ENCODE peak calls at places on chromosomes 3 and 15, in six cellular contexts. Q is IMR-90, Y is breast epithelium, I is right lobe of liver, M is testis, G is heart left ventricle. B is an unnamed sample.

GRCh38 chr3:77014236-77014635 is 25.7 kb upstream of the ROBO2 start:
- DNase-seq in I (no peak), Y (no peak), M (no peak), Q (no peak), G (no peak), B (no peak)

GRCh38 chr15:31517711-31518110 is 191.1 kb downstream of the KLF13 start:
- DNase-seq in Y (no peak), Q (no peak), I (no peak), G (no peak), M (no peak), B (no peak)

GRCh38 chr15:62109457-62109856 is 42.7 kb downstream of the C2CD4A start:
- DNase-seq in Q (no peak), G (no peak), Y (no peak), I (peak), M (no peak), B (no peak)

GRCh38 chr3:5016218-5017161 is 37.3 kb downstream of the BHLHE40 start:
- DNase-seq in I (no peak), Q (peak), M (no peak), G (peak), Y (no peak), B (peak)

GRCh38 chr3:80734483-80734882 is 966.7 kb upstream of the ROBO1 start:
- DNase-seq in Y (no peak), G (no peak), Q (no peak), M (no peak), I (no peak), B (no peak)

GRCh38 chr3:110608566-110608965 is 463.1 kb upstream of the NECTIN3 start:
- DNase-seq in Q (peak), G (no peak), M (no peak), I (no peak), Y (no peak), B (no peak)

GRCh38 chr15:60656041-60656440 is 177.1 kb upstream of the ICE2 start:
- DNase-seq in I (no peak), Y (no peak), G (no peak), M (no peak), Q (no peak), B (no peak)

GRCh38 chr15:60392601-60392985 is 5.2 kb downstream of the ANXA2 start:
- DNase-seq in M (no peak), Q (peak), I (no peak), G (no peak), Y (peak), B (no peak)

GRCh38 chr15:42286445-42287029 is 13.3 kb upstream of the TMEM87A start:
- DNase-seq in G (no peak), M (no peak), Q (peak), Y (no peak), I (no peak), B (no peak)

GRCh38 chr3:46129588-46130272 is 78.4 kb downstream of the CCR1 start:
- DNase-seq in M (no peak), G (no peak), Y (no peak), Q (no peak), I (no peak), B (no peak)

GRCh38 chr15:90883971-90884718 is at the start of gene FES:
- DNase-seq in Y (no peak), G (peak), M (no peak), Q (peak), I (peak), B (no peak)

GRCh38 chr15:33729648-33730047 is 238.6 kb upstream of the CHRM5 start:
- DNase-seq in M (no peak), Y (no peak), Q (peak), G (no peak), I (no peak), B (no peak)

GRCh38 chr3:38548154-38548931 is 52.2 kb downstream of the EXOG start:
- DNase-seq in G (peak), Y (no peak), I (no peak), M (peak), Q (no peak), B (peak)

GRCh38 chr3:181176610-181177009 is 187.1 kb upstream of the DNAJC19 start:
- DNase-seq in Y (peak), Q (peak), I (peak), M (peak), G (peak), B (no peak)

GRCh38 chr15:57335326-57336118 is 40.8 kb upstream of the CGNL1 start:
- DNase-seq in G (no peak), M (no peak), Q (no peak), I (no peak), Y (no peak), B (no peak)

GRCh38 chr3:18946524-18946923 is 201.8 kb upstream of the KCNH8 start:
- DNase-seq in Y (no peak), Q (no peak), G (no peak), M (no peak), I (no peak), B (no peak)

GRCh38 chr15:56763082-56763481 is 29.8 kb upstream of the ZNF280D start:
- DNase-seq in Q (no peak), I (no peak), M (no peak), Y (no peak), G (no peak), B (no peak)

GRCh38 chr3:56131976-56132590 is 336.2 kb downstream of the ERC2 start:
- DNase-seq in G (peak), M (no peak), I (no peak), Q (peak), Y (no peak), B (peak)

GRCh38 chr15:89122532-89123525 is 34.6 kb downstream of the ABHD2 start:
- DNase-seq in I (no peak), Q (peak), G (no peak), Y (no peak), M (no peak), B (no peak)

GRCh38 chr15:90638963-90639362 is 78.2 kb upstream of the BLM start:
- DNase-seq in M (no peak), I (no peak), Q (no peak), G (no peak), Y (no peak), B (no peak)

GRCh38 chr3:69305011-69305410 is 80.9 kb downstream of the FRMD4B start:
- DNase-seq in Q (no peak), M (no peak), G (no peak), I (no peak), Y (no peak), B (no peak)

GRCh38 chr15:63752075-63752684 is 81.6 kb downstream of the HERC1 start:
- DNase-seq in M (peak), Y (no peak), Q (peak), I (no peak), G (no peak), B (peak)

GRCh38 chr3:66572938-66573710 is 72.3 kb upstream of the LRIG1 start:
- DNase-seq in G (no peak), I (no peak), Y (no peak), Q (no peak), M (peak), B (no peak)

GRCh38 chr3:64358853-64359252 is 133.6 kb upstream of the PRICKLE2 start:
- DNase-seq in I (no peak), Y (no peak), G (no peak), Q (no peak), M (no peak), B (no peak)

GRCh38 chr15:39873978-39874377 is 46.1 kb downstream of the GPR176 start:
- DNase-seq in Q (no peak), G (no peak), I (no peak), M (no peak), Y (no peak), B (no peak)

GRCh38 chr15:39878401-39878775 is 41.7 kb downstream of the GPR176 start:
- DNase-seq in Y (no peak), M (no peak), G (no peak), Q (peak), I (no peak), B (no peak)

GRCh38 chr15:39869858-39870515 is 50.1 kb downstream of the GPR176 start:
- DNase-seq in M (peak), G (no peak), Q (no peak), I (no peak), Y (no peak), B (no peak)

GRCh38 chr15:39869251-39869650 is 50.8 kb downstream of the GPR176 start:
- DNase-seq in Q (no peak), G (no peak), Y (no peak), M (no peak), I (no peak), B (no peak)

DNA sequence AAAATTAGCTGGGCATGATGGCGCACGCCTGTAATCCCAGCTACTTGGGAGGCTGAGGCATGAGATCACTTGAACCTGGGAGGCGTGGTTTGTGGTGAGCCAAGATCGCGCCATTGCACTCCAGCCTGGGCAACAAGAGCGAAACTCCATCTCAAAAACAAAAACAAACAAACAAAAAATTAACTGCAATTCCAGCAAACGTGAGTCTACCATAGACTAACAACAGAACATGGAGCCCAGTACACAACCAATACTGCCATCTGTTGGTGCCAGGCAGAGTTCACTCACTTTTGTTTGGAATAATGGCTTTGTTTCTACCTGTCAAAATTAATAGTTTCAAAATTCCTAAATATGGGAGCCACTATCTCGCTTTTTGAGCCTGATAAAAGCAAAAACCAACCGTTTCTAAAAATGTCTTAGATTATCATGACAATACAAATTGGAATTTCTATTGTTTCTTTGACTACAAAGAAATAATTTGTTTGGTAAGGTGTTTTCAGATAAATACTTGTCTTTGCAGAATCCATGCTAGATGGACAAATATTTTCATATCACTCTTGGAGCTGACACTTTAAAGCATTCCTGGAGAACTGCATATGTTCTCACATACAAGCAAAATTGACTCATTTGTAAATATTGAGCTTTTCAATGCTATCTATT is 45.0 kb downstream of the GPR176 start:
- DNase-seq in I (no peak), G (no peak), M (peak), Y (no peak), Q (no peak), B (no peak)
- TF ChIP-seq POLR2A in I (no peak), G (no peak), M (no peak), Y (no peak), Q (no peak), B (no peak)

GRCh38 chr3:3800076-3800448 is 831 bp downstream of the LRRN1 start:
- DNase-seq in I (peak), M (peak), G (no peak), Q (no peak), Y (no peak), B (no peak)

GRCh38 chr3:3800685-3801509 is 1.7 kb downstream of the LRRN1 start:
- DNase-seq in Q (no peak), I (peak), G (no peak), Y (peak), M (peak), B (no peak)

GRCh38 chr3:3798641-3799113 is 554 bp upstream of the LRRN1 start:
- DNase-seq in I (no peak), G (no peak), Y (no peak), M (peak), Q (no peak), B (no peak)

GRCh38 chr3:3801510-3801841 is 2.2 kb downstream of the LRRN1 start:
- DNase-seq in G (no peak), Q (no peak), I (no peak), M (peak), Y (no peak), B (no peak)

DNA sequence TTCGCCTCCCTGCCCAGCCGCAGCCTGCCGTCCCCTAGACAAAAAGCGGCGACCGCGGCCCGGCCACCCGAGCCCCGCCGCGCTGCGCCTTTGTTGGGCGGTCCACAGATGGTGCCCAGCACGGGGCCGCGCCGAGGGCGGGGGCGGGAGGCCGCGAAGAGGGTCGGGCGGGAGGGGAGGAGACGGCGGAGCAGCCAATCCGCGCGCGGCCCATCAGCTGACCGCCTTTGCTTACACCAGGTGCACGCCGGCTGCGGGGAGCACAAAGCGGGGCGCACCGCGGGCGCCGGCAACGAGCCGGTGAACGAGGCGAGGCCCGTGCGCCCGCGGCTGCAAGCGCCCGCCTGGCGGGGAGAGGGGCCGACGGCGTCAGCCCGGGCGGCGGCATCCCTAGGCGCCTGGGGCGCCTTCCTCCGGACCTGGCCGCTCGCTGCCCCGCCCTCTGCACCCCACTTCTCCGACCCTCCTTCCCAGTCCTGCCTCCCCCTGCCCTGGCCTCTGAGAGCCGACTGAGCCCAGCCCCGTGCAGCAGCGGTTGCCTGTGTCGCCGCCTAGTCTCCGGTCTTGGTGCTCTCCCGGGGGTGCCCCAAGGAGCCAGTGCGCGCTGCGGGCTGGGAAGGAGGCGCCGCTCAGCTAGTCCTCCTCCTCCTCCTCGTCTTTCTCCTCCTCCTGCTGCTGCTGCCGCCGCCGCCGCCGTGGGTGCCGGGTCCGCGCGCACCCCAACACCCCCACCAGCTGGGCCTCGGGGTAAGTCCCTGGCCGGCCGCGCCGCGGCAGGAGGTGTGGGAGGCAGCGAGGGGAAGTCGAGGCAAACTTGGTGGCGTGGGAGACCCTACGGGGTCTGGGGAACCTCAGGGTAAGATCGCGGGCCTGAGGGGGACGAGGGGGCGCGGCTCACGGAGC is at the start of gene LRRN1:
- DNase-seq in Q (no peak), I (peak), G (peak), Y (peak), M (peak), B (no peak)
- TF ChIP-seq POLR2A in Q (no peak), I (no peak), G (no peak), Y (no peak), M (no peak), B (no peak)

GRCh38 chr3:48303021-48303420 is 30.4 kb downstream of the SPINK8 start:
- DNase-seq in I (no peak), G (no peak), M (no peak), Q (no peak), Y (no peak), B (no peak)

GRCh38 chr3:48297111-48297810 is 36.2 kb downstream of the SPINK8 start:
- DNase-seq in M (no peak), G (no peak), Y (no peak), I (no peak), Q (no peak), B (no peak)

GRCh38 chr3:48299746-48300361 is 33.6 kb downstream of the SPINK8 start:
- DNase-seq in Y (no peak), Q (no peak), G (no peak), M (no peak), I (no peak), B (no peak)

GRCh38 chr3:48301814-48302194 is 31.7 kb downstream of the SPINK8 start:
- DNase-seq in M (peak), I (no peak), Q (peak), Y (peak), G (peak), B (peak)

GRCh38 chr3:48301020-48301813 is 32.2 kb downstream of the SPINK8 start:
- DNase-seq in M (peak), Y (peak), Q (peak), G (peak), I (peak), B (peak)
- TF ChIP-seq POLR2A in M (no peak), Y (no peak), Q (peak), G (peak), I (peak), B (peak)

GRCh38 chr3:170953736-170954135 is 45.3 kb upstream of the EIF5A2 start:
- DNase-seq in M (no peak), I (no peak), Q (no peak), Y (no peak), G (no peak), B (no peak)
- TF ChIP-seq POLR2A in M (no peak), I (no peak), Q (no peak), Y (no peak), G (no peak), B (no peak)

DNA sequence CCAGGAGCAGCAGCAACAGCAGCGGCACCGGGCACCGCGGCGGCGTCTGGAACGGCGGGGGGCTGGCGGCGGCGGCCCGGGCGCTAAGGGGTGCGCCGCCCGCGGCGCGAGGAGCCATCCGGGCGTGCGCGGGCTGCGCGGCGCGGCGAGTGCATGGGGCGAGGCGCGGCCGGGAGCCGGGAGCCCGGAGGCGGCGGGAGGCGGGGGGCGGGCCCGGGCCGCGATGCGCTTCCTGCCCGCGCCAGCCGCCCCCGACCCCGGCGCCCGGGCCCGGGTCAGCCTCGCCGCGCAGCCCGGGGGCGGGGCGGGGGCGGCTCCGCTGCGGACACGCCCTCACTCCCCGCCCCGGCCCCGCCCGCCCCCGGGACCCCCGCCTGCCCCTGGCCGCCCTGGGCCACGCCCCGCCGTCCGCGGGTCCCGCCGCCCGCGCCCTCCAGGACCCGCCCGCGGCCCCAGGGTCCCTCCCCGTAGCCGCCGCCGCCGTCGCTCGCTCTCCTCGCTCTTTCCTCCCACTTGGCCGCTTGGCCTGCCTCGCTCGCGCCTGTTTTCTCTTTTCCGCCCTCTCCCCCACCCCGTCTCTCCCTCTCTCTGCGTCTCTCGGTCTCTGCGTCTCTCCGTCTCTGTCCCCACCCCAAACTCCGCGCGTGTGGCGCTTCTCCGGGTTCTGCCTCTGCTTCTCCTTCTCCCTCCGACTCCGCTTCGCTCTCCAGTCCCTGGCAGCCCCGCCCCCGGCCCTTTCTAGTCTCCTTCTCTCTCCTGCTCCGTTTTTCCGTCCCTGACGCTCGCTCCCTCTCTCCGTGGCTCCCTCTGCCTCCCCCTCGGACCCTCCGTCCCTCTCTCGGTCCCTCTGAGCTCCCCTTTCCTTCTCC is at the start of gene PLXND1:
- DNase-seq in I (peak), Y (peak), Q (peak), M (peak), G (peak), B (peak)
- TF ChIP-seq POLR2A in I (peak), Y (no peak), Q (no peak), M (no peak), G (peak), B (peak)

DNA sequence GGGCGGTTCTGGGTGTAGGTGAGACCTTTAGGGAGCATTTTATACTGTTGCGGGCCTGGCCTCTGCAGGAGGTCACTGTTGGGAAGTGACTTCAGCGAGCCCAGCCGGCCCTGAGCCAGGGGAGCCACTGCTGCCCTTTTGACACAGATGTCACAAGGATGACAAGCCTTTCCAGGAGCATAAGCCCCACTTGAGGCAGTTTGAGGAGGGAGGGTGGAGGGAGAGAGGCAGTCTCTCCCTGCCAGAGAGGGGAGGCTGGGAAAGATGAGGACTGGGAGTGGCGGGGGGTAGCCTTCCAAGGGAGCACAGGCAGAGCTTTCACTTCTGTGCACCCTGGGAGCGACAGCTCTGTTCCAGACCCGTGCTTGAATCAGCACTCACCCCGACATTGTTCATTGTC is 31.0 kb downstream of the IRAK2 start:
- DNase-seq in M (no peak), I (peak), Y (no peak), G (peak), Q (no peak), B (no peak)
- TF ChIP-seq POLR2A in M (no peak), I (peak), Y (no peak), G (no peak), Q (no peak), B (no peak)

GRCh38 chr3:158384019-158384418 is 187.0 kb upstream of the MLF1 start:
- DNase-seq in G (no peak), Q (no peak), Y (no peak), I (no peak), M (no peak), B (no peak)
- TF ChIP-seq POLR2A in G (no peak), Q (no peak), Y (no peak), I (no peak), M (no peak), B (no peak)